ENCODE peak calls at places on chromosomes 13 and 19, in eight cellular contexts. T is mucosa of descending colon; L is heart left ventricle; R is foreskin fibroblast; M is CD4-positive, alpha-beta T cell; K is AG10803; F is thoracic aorta; X is psoas muscle. V is an unnamed sample.

GRCh38 chr13:80141114-80141849 is 199.6 kb downstream of the SPRY2 start:
- DNase-seq in T (no peak), L (peak), R (peak), M (no peak), K (peak), F (peak), X (peak), V (no peak)

GRCh38 chr13:51437550-51438127 is 15.2 kb downstream of the INTS6 start:
- DNase-seq in T (no peak), L (no peak), R (no peak), M (no peak), K (no peak), F (no peak), X (no peak), V (no peak)

GRCh38 chr13:43804461-43805070 is 17.8 kb upstream of the ENOX1 start:
- DNase-seq in T (no peak), L (no peak), R (peak), M (no peak), K (peak), F (no peak), X (no peak), V (no peak)

GRCh38 chr13:50460366-50460765 is 383.1 kb downstream of the DLEU7 start:
- DNase-seq in T (no peak), L (no peak), R (no peak), M (no peak), K (no peak), F (no peak), X (no peak), V (no peak)

GRCh38 chr13:80504453-80504852 is 163.5 kb upstream of the SPRY2 start:
- DNase-seq in T (no peak), L (peak), R (no peak), M (no peak), K (no peak), F (no peak), X (no peak), V (no peak)

GRCh38 chr13:54750521-54750920 is 1721.9 kb downstream of the OLFM4 start:
- DNase-seq in T (no peak), L (no peak), R (no peak), M (no peak), K (no peak), F (no peak), X (no peak), V (no peak)

GRCh38 chr13:102903659-102904407 is 58.0 kb downstream of the ERCC5 start:
- DNase-seq in T (no peak), L (no peak), R (peak), M (no peak), K (peak), F (no peak), X (no peak), V (no peak)

GRCh38 chr13:39306639-39307589 is 268.7 kb downstream of the NHLRC3 start:
- DNase-seq in T (no peak), L (no peak), R (no peak), M (no peak), K (no peak), F (no peak), X (no peak), V (no peak)

GRCh38 chr13:90201198-90201597 is 1146.3 kb upstream of the MIR17HG start:
- DNase-seq in T (no peak), L (no peak), R (peak), M (no peak), K (peak), F (no peak), X (no peak), V (no peak)

GRCh38 chr19:2333027-2333806 is 4.7 kb downstream of the SPPL2B start:
- DNase-seq in T (peak), L (no peak), R (no peak), M (no peak), K (no peak), F (no peak), X (no peak), V (no peak)

GRCh38 chr19:39546599-39546998 is 6.6 kb upstream of the EID2 start:
- DNase-seq in T (no peak), L (no peak), R (no peak), M (no peak), K (no peak), F (no peak), X (no peak), V (no peak)

GRCh38 chr13:113557013-113557412 is 27.5 kb upstream of the TFDP1 start:
- DNase-seq in T (no peak), L (no peak), R (no peak), M (no peak), K (no peak), F (no peak), X (no peak), V (no peak)

GRCh38 chr19:33705090-33705847 is 83.5 kb downstream of the CHST8 start:
- DNase-seq in T (peak), L (no peak), R (no peak), M (no peak), K (no peak), F (no peak), X (no peak), V (no peak)

GRCh38 chr19:13847900-13848677 is 28.8 kb upstream of the NANOS3 start:
- DNase-seq in T (no peak), L (no peak), R (no peak), M (no peak), K (no peak), F (no peak), X (no peak), V (no peak)

GRCh38 chr13:42574435-42575311 is 721 bp downstream of the TNFSF11 start:
- DNase-seq in T (peak), L (no peak), R (no peak), M (peak), K (no peak), F (no peak), X (no peak), V (peak)

GRCh38 chr13:106182404-106182803 is 353.1 kb downstream of the EFNB2 start:
- DNase-seq in T (no peak), L (no peak), R (peak), M (no peak), K (peak), F (no peak), X (no peak), V (no peak)

GRCh38 chr13:49240017-49240416 is 7.7 kb upstream of the CDADC1 start:
- DNase-seq in T (no peak), L (no peak), R (peak), M (peak), K (no peak), F (no peak), X (no peak), V (no peak)

GRCh38 chr19:38837656-38838121 is 6.1 kb upstream of the ECH1 start:
- DNase-seq in T (no peak), L (no peak), R (peak), M (no peak), K (no peak), F (no peak), X (no peak), V (no peak)

GRCh38 chr13:73737214-73737613 is 397.0 kb downstream of the KLF12 start:
- DNase-seq in T (no peak), L (no peak), R (no peak), M (no peak), K (no peak), F (no peak), X (no peak), V (no peak)

GRCh38 chr19:44939668-44940067 is 2.4 kb upstream of the APOC4 start:
- DNase-seq in T (no peak), L (no peak), R (peak), M (no peak), K (peak), F (no peak), X (no peak), V (no peak)

GRCh38 chr19:6480843-6481415 is 658 bp downstream of the DENND1C start:
- DNase-seq in T (no peak), L (no peak), R (no peak), M (no peak), K (no peak), F (no peak), X (no peak), V (peak)

GRCh38 chr19:57935731-57936130 is 529 bp upstream of the ZNF418 start:
- DNase-seq in T (no peak), L (no peak), R (no peak), M (no peak), K (no peak), F (no peak), X (no peak), V (no peak)

GRCh38 chr19:55986487-55986886 is at the start of gene NLRP5:
- DNase-seq in T (peak), L (no peak), R (no peak), M (no peak), K (no peak), F (no peak), X (no peak), V (no peak)

GRCh38 chr13:44243198-44243852 is 130.3 kb upstream of the SERP2 start:
- DNase-seq in T (no peak), L (peak), R (peak), M (peak), K (peak), F (no peak), X (peak), V (no peak)

GRCh38 chr19:39599116-39599515 is 3.2 kb upstream of the LGALS13 start:
- DNase-seq in T (no peak), L (no peak), R (peak), M (no peak), K (peak), F (no peak), X (no peak), V (no peak)

GRCh38 chr13:83879431-83880171 is 2.7 kb downstream of the SLITRK1 start:
- DNase-seq in T (no peak), L (no peak), R (peak), M (no peak), K (peak), F (no peak), X (no peak), V (no peak)

GRCh38 chr13:65468628-65469027 is 1761.5 kb downstream of the PCDH9 start:
- DNase-seq in T (no peak), L (no peak), R (no peak), M (no peak), K (no peak), F (no peak), X (no peak), V (no peak)

GRCh38 chr19:32397736-32398135 is 7.8 kb upstream of the DPY19L3 start:
- DNase-seq in T (no peak), L (no peak), R (peak), M (no peak), K (peak), F (no peak), X (no peak), V (no peak)

GRCh38 chr19:52191374-52191773 is 1.5 kb downstream of the PPP2R1A start:
- DNase-seq in T (peak), L (no peak), R (no peak), M (no peak), K (no peak), F (no peak), X (no peak), V (no peak)

GRCh38 chr19:5627395-5627904 is 4.6 kb downstream of the SAFB start:
- DNase-seq in T (peak), L (peak), R (peak), M (no peak), K (peak), F (no peak), X (peak), V (no peak)

GRCh38 chr13:98599502-98600328 is 22.8 kb upstream of the STK24 start:
- DNase-seq in T (no peak), L (no peak), R (peak), M (no peak), K (peak), F (no peak), X (no peak), V (no peak)

GRCh38 chr13:48159436-48160225 is 64.7 kb upstream of the MED4 start:
- DNase-seq in T (no peak), L (no peak), R (no peak), M (no peak), K (no peak), F (no peak), X (no peak), V (no peak)

GRCh38 chr13:100976993-100977392 is 302.4 kb upstream of the TMTC4 start:
- DNase-seq in T (no peak), L (no peak), R (no peak), M (no peak), K (no peak), F (no peak), X (no peak), V (no peak)

GRCh38 chr13:102872131-102872530 is 26.3 kb downstream of the ERCC5 start:
- DNase-seq in T (no peak), L (no peak), R (no peak), M (no peak), K (no peak), F (no peak), X (no peak), V (no peak)

GRCh38 chr13:19794552-19795143 is 11.9 kb upstream of the PSPC1 start:
- DNase-seq in T (no peak), L (no peak), R (no peak), M (no peak), K (no peak), F (no peak), X (no peak), V (no peak)

GRCh38 chr19:1173160-1173844 is 766 bp downstream of the SBNO2 start:
- DNase-seq in T (peak), L (peak), R (peak), M (no peak), K (no peak), F (no peak), X (peak), V (no peak)

GRCh38 chr13:111382877-111383276 is 62.4 kb downstream of the TEX29 start:
- DNase-seq in T (no peak), L (no peak), R (no peak), M (no peak), K (no peak), F (no peak), X (no peak), V (no peak)

GRCh38 chr13:111216166-111216960 is 101.3 kb downstream of the ARHGEF7 start:
- DNase-seq in T (peak), L (no peak), R (peak), M (peak), K (no peak), F (no peak), X (peak), V (no peak)

GRCh38 chr13:25232937-25233515 is 54.3 kb downstream of the MTMR6 start:
- DNase-seq in T (no peak), L (no peak), R (peak), M (no peak), K (peak), F (no peak), X (no peak), V (no peak)

GRCh38 chr19:1847348-1847683 is 967 bp downstream of the REXO1 start:
- DNase-seq in T (no peak), L (no peak), R (no peak), M (no peak), K (peak), F (no peak), X (no peak), V (no peak)

GRCh38 chr19:41263850-41264580 is at the start of gene HNRNPUL1:
- DNase-seq in T (peak), L (peak), R (peak), M (peak), K (peak), F (peak), X (peak), V (peak)
- TF ChIP-seq CTCF in T (no peak), L (peak), R (peak), M (no peak), K (peak), F (peak), X (peak), V (peak)

DNA sequence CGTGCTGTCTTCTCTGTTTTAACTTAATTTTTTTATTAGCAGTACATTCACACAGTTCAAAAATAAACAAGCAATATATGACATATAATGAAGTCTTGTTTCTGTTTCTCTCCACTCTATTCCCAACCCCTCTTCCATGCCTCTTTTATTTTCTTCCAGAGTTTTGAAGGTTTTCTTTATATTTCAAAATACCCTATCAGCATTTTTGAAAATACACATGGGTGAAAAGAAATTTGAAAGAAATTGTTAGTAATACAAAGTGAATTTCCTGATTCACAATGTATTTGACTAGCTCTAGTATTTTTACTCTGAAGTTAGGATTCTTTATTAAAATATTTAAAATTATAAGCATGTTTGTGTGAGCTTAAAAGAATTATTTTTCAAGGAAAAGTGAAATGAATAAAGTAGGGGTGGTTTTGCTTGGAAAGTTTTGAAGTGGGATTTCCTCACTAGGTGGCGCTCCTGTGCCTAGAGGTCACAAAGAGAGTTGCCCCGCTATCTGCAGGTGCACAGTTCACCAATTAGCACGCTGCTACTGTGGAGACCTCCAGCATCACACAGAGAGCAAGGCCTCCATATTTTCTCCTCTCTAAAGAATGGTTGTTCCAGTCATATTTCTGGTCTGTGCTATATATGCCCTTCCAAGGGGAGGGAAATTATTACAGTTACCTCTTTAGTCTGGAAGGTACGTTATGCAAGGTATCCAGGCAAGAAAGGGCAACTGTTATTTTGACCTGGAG is 37.6 kb downstream of the SOX21 start:
- DNase-seq in T (no peak), L (peak), R (peak), M (peak), K (peak), F (no peak), X (no peak), V (no peak)
- TF ChIP-seq CTCF in T (peak), L (peak), R (peak), M (peak), K (peak), F (no peak), X (peak), V (peak)

GRCh38 chr13:31245974-31246373 is 46.2 kb downstream of the B3GLCT start:
- DNase-seq in T (no peak), L (no peak), R (no peak), M (no peak), K (no peak), F (no peak), X (no peak), V (no peak)
- TF ChIP-seq CTCF in T (no peak), L (no peak), R (no peak), M (no peak), K (no peak), F (no peak), X (no peak), V (no peak)

GRCh38 chr19:19026299-19026971 is 6.9 kb downstream of the SUGP2 start:
- DNase-seq in T (no peak), L (no peak), R (peak), M (no peak), K (no peak), F (no peak), X (no peak), V (no peak)
- TF ChIP-seq CTCF in T (no peak), L (no peak), R (peak), M (no peak), K (no peak), F (no peak), X (peak), V (no peak)

GRCh38 chr13:59641261-59641660 is 522.5 kb downstream of the DIAPH3 start:
- DNase-seq in T (no peak), L (no peak), R (no peak), M (no peak), K (no peak), F (no peak), X (no peak), V (no peak)
- TF ChIP-seq CTCF in T (no peak), L (no peak), R (no peak), M (no peak), K (no peak), F (no peak), X (no peak), V (no peak)